ENCODE peak calls at places on chromosome 20, in five cellular contexts. J is T-cell; V is GM04504; N is activated CD4-positive, alpha-beta T cell treated with anti-CD3 and anti-CD28 coated beads, Interleukin-2, amount 50 U/mL, for 1 hour; E is BE2C. M is an unnamed sample.

GRCh38 chr20:45792513-45793118 is 862 bp downstream of the DNTTIP1 start:
- DNase-seq in V (no peak), J (no peak), N (no peak), E (no peak), M (no peak)

GRCh38 chr20:37201827-37202162 is 22.4 kb upstream of the MROH8 start:
- DNase-seq in E (no peak), V (no peak), N (no peak), J (no peak), M (no peak)

GRCh38 chr20:20824924-20825584 is 112.6 kb upstream of the RALGAPA2 start:
- DNase-seq in N (peak), J (peak), V (no peak), E (peak), M (no peak)

GRCh38 chr20:37075932-37076685 is 19.7 kb downstream of the RBL1 start:
- DNase-seq in V (no peak), J (no peak), E (no peak), N (no peak), M (no peak)

GRCh38 chr20:5918856-5919633 is 31.3 kb downstream of the TRMT6 start:
- DNase-seq in V (no peak), N (no peak), J (no peak), E (no peak), M (no peak)

GRCh38 chr20:4060856-4061440 is 45.6 kb upstream of the RNF24 start:
- DNase-seq in E (no peak), J (no peak), N (no peak), V (no peak), M (no peak)

GRCh38 chr20:1266167-1266973 is at the start of gene SNPH:
- DNase-seq in E (peak), J (peak), V (peak), N (peak), M (peak)

GRCh38 chr20:61146006-61146405 is 106.1 kb upstream of the CDH4 start:
- DNase-seq in V (no peak), E (no peak), N (no peak), J (no peak), M (no peak)

GRCh38 chr20:635609-636338 is 17.2 kb downstream of the SRXN1 start:
- DNase-seq in J (no peak), E (no peak), V (no peak), N (no peak), M (no peak)

GRCh38 chr20:36128463-36129176 is 25.9 kb upstream of the EPB41L1 start:
- DNase-seq in V (peak), E (no peak), N (no peak), J (no peak), M (no peak)

GRCh38 chr20:47863531-47863930 is 78.2 kb upstream of the SULF2 start:
- DNase-seq in E (no peak), V (no peak), N (no peak), J (no peak), M (no peak)

GRCh38 chr20:45012682-45013302 is 46.5 kb downstream of the STK4 start:
- DNase-seq in E (no peak), N (no peak), J (no peak), V (no peak), M (no peak)

GRCh38 chr20:6940052-6940451 is 172.6 kb downstream of the BMP2 start:
- DNase-seq in J (no peak), V (no peak), N (no peak), E (peak), M (no peak)

GRCh38 chr20:20085812-20086211 is 33.5 kb downstream of the CFAP61 start:
- DNase-seq in V (no peak), J (no peak), E (no peak), N (no peak), M (no peak)

GRCh38 chr20:54209216-54209813 is 1.4 kb downstream of the PFDN4 start:
- DNase-seq in N (no peak), E (no peak), J (no peak), V (no peak), M (no peak)

GRCh38 chr20:43994486-43995100 is 79.9 kb downstream of the TOX2 start:
- DNase-seq in J (no peak), N (no peak), V (no peak), E (peak), M (no peak)

GRCh38 chr20:49658508-49658907 is 55.2 kb downstream of the B4GALT5 start:
- DNase-seq in V (no peak), J (no peak), N (no peak), E (no peak), M (no peak)

GRCh38 chr20:8335796-8336195 is 203.7 kb downstream of the PLCB1 start:
- DNase-seq in V (no peak), E (no peak), J (no peak), N (no peak), M (no peak)

GRCh38 chr20:10466325-10466724 is 31.2 kb downstream of the SLX4IP start:
- DNase-seq in E (no peak), V (no peak), N (no peak), J (no peak), M (no peak)

GRCh38 chr20:43752561-43753301 is 25.9 kb upstream of the GTSF1L start:
- DNase-seq in N (no peak), E (no peak), V (peak), J (no peak), M (peak)

GRCh38 chr20:57899554-57899953 is 189.7 kb upstream of the PMEPA1 start:
- DNase-seq in J (no peak), N (no peak), V (no peak), E (no peak), M (no peak)

GRCh38 chr20:21522479-21523397 is 8.9 kb upstream of the NKX2-2 start:
- DNase-seq in E (no peak), V (no peak), J (no peak), N (no peak), M (no peak)

GRCh38 chr20:59836768-59837167 is 96.7 kb downstream of the SYCP2 start:
- DNase-seq in J (no peak), V (no peak), N (no peak), E (no peak), M (no peak)

GRCh38 chr20:5784735-5785134 is 34.5 kb downstream of the SHLD1 start:
- DNase-seq in J (no peak), N (no peak), V (no peak), E (no peak), M (no peak)

GRCh38 chr20:57587989-57588377 is 27.1 kb downstream of the PCK1 start:
- DNase-seq in J (no peak), E (no peak), V (no peak), N (no peak), M (no peak)

GRCh38 chr20:47338131-47338628 is 18.3 kb downstream of the ZMYND8 start:
- DNase-seq in V (no peak), N (no peak), J (no peak), E (no peak), M (no peak)

GRCh38 chr20:31894980-31895675 is 24.7 kb downstream of the TTLL9 start:
- DNase-seq in E (no peak), N (no peak), J (no peak), V (peak), M (peak)

GRCh38 chr20:10404023-10404628 is 29.9 kb downstream of the MKKS start:
- DNase-seq in V (no peak), E (no peak), J (no peak), N (no peak), M (no peak)

GRCh38 chr20:41365785-41366545 is 653 bp downstream of the EMILIN3 start:
- DNase-seq in E (no peak), N (no peak), V (no peak), J (no peak), M (no peak)

GRCh38 chr20:44115181-44115580 is 71.8 kb downstream of the JPH2 start:
- DNase-seq in E (no peak), N (no peak), J (no peak), V (no peak), M (no peak)

GRCh38 chr20:38121741-38122140 is 43.3 kb downstream of the TGM2 start:
- DNase-seq in E (no peak), J (no peak), V (no peak), N (no peak), M (no peak)

GRCh38 chr20:61753196-61753942 is 312.3 kb downstream of the TAF4 start:
- DNase-seq in E (no peak), N (no peak), V (peak), J (no peak), M (peak)

GRCh38 chr20:62929051-62929538 is 2.8 kb upstream of the DIDO1 start:
- DNase-seq in N (peak), E (no peak), V (no peak), J (peak), M (no peak)